ENCODE peak calls at places on chromosome X, in four cellular contexts. H is amniotic stem cell, Z is transverse colon, M is A172. N is an unnamed sample.

GRCh38 chrX:16671005-16671404 is 21.0 kb downstream of the S100G start:
- DNase-seq in H (peak), Z (no peak), M (peak), N (no peak)

GRCh38 chrX:18997916-18998315 is 14.0 kb upstream of the PHKA2 start:
- DNase-seq in H (no peak), Z (no peak), M (no peak), N (no peak)

GRCh38 chrX:108148524-108148923 is 56.9 kb downstream of the ATG4A start:
- DNase-seq in H (no peak), Z (no peak), M (no peak), N (no peak)

GRCh38 chrX:107619836-107620235 is 8.5 kb upstream of the PRPS1 start:
- DNase-seq in H (no peak), Z (no peak), M (no peak), N (peak)

GRCh38 chrX:150581093-150581775 is 12.8 kb downstream of the MTM1 start:
- DNase-seq in H (peak), Z (no peak), M (peak), N (no peak)

GRCh38 chrX:7263330-7263729 is 115.4 kb upstream of the PUDP start:
- DNase-seq in H (no peak), Z (no peak), M (no peak), N (no peak)

GRCh38 chrX:130916636-130917422 is 13.8 kb upstream of the ENOX2 start:
- DNase-seq in H (no peak), Z (peak), M (peak), N (no peak)

GRCh38 chrX:106415276-106415895 is 196.4 kb upstream of the RADX start:
- DNase-seq in H (peak), Z (no peak), M (no peak), N (no peak)

GRCh38 chrX:103688949-103689348 is 2.5 kb upstream of the MORF4L2 start:
- DNase-seq in H (no peak), Z (no peak), M (no peak), N (no peak)

GRCh38 chrX:1336331-1337143 is at the start of gene IL3RA:
- DNase-seq in H (no peak), Z (peak), M (peak), N (no peak)

GRCh38 chrX:119266364-119266995 is 30.4 kb downstream of the PGRMC1 start:
- DNase-seq in H (no peak), Z (peak), M (no peak), N (peak)

GRCh38 chrX:68914337-68914989 is 85.6 kb downstream of the EFNB1 start:
- DNase-seq in H (no peak), Z (no peak), M (no peak), N (no peak)

GRCh38 chrX:153074262-153074899 is 2.1 kb downstream of the PNMA6A start:
- DNase-seq in H (no peak), Z (no peak), M (no peak), N (no peak)

GRCh38 chrX:155995476-155995875 is 2.0 kb upstream of the IL9R start:
- DNase-seq in H (no peak), Z (no peak), M (no peak), N (no peak)

GRCh38 chrX:102042706-102043325 is 82.7 kb upstream of the TCEAL2 start:
- DNase-seq in H (no peak), Z (no peak), M (no peak), N (no peak)

GRCh38 chrX:140507982-140508305 is 3.1 kb upstream of the SOX3 start:
- DNase-seq in H (no peak), Z (no peak), M (no peak), N (no peak)

GRCh38 chrX:76827672-76828071 is 400.2 kb downstream of the MAGEE1 start:
- DNase-seq in H (no peak), Z (no peak), M (no peak), N (no peak)

GRCh38 chrX:133754657-133755056 is 230.7 kb downstream of the GPC3 start:
- DNase-seq in H (no peak), Z (no peak), M (no peak), N (no peak)

GRCh38 chrX:53088136-53088974 is 5.6 kb upstream of the KANTR start:
- DNase-seq in H (no peak), Z (peak), M (no peak), N (peak)

GRCh38 chrX:155028192-155028591 is 1.5 kb downstream of the FUNDC2 start:
- DNase-seq in H (no peak), Z (no peak), M (peak), N (no peak)

GRCh38 chrX:150507251-150507856 is 61.1 kb upstream of the MTM1 start:
- DNase-seq in H (no peak), Z (peak), M (no peak), N (no peak)

GRCh38 chrX:75673468-75673867 is 111.6 kb downstream of the MAGEE2 start:
- DNase-seq in H (no peak), Z (no peak), M (no peak), N (no peak)

GRCh38 chrX:20756585-20756984 is 489.9 kb upstream of the RPS6KA3 start:
- DNase-seq in H (no peak), Z (no peak), M (no peak), N (no peak)

GRCh38 chrX:18676470-18676869 is 4.6 kb upstream of the RS1 start:
- DNase-seq in H (no peak), Z (no peak), M (no peak), N (no peak)

GRCh38 chrX:19799319-19800182 is 87.8 kb downstream of the SH3KBP1 start:
- DNase-seq in H (no peak), Z (no peak), M (peak), N (no peak)

GRCh38 chrX:139299309-139299708 is 231.2 kb upstream of the F9 start:
- DNase-seq in H (no peak), Z (no peak), M (no peak), N (no peak)

GRCh38 chrX:997631-998137 is 214.8 kb downstream of the CRLF2 start:
- DNase-seq in H (no peak), Z (no peak), M (no peak), N (no peak)

GRCh38 chrX:24846551-24847170 is 152.9 kb downstream of the POLA1 start:
- DNase-seq in H (no peak), Z (no peak), M (no peak), N (no peak)

GRCh38 chrX:7115557-7115956 is 32.0 kb upstream of the STS start:
- DNase-seq in H (no peak), Z (no peak), M (no peak), N (no peak)

GRCh38 chrX:153647461-153648357 is 706 bp downstream of the DUSP9 start:
- DNase-seq in H (no peak), Z (no peak), M (no peak), N (no peak)